ENCODE peak calls at places on chromosomes 12 and 14, in five cellular contexts. One of them, this sample, is unnamed.
A peak's percentile ranks its signal among the peaks of the same experiment; 100 is the strongest.

GRCh38 chr12:78802593-78802992 is 62.0 kb upstream of the SYT1 start:
- DNase-seq in PC-3: peak; percentile 90
- DNase-seq in mesenchymal stem cell: peak; percentile 20
- DNase-seq in mesendoderm: peak; percentile 24
- DNase-seq in HepG2: no peak
- DNase-seq in this sample: no peak

GRCh38 chr12:4866288-4866687 is 43.4 kb upstream of the KCNA1 start:
- DNase-seq in mesendoderm: no peak
- DNase-seq in mesenchymal stem cell: no peak
- DNase-seq in PC-3: no peak
- DNase-seq in HepG2: no peak
- DNase-seq in this sample: no peak

GRCh38 chr14:75306917-75307699 is 28.5 kb downstream of the FOS start:
- DNase-seq in PC-3: peak; percentile 57
- DNase-seq in HepG2: no peak
- DNase-seq in mesenchymal stem cell: peak; percentile 41
- DNase-seq in mesendoderm: peak; percentile 47
- DNase-seq in this sample: no peak

GRCh38 chr12:113700943-113701342 is 229.3 kb upstream of the LHX5 start:
- DNase-seq in HepG2: no peak
- DNase-seq in PC-3: peak; percentile 66
- DNase-seq in mesendoderm: peak; percentile 89
- DNase-seq in mesenchymal stem cell: no peak
- DNase-seq in this sample: no peak

GRCh38 chr12:1162083-1162760 is 171.2 kb downstream of the ERC1 start:
- DNase-seq in mesendoderm: no peak
- DNase-seq in PC-3: no peak
- DNase-seq in mesenchymal stem cell: no peak
- DNase-seq in HepG2: no peak
- DNase-seq in this sample: no peak

GRCh38 chr14:68342216-68342615 is 450.7 kb downstream of the ZFP36L1 start:
- DNase-seq in mesenchymal stem cell: no peak
- DNase-seq in mesendoderm: peak; percentile 94
- DNase-seq in HepG2: no peak
- DNase-seq in PC-3: no peak
- DNase-seq in this sample: no peak

GRCh38 chr12:25689996-25690501 is 137.0 kb upstream of the LMNTD1 start:
- DNase-seq in PC-3: no peak
- DNase-seq in HepG2: no peak
- DNase-seq in mesendoderm: no peak
- DNase-seq in mesenchymal stem cell: no peak
- DNase-seq in this sample: no peak

GRCh38 chr12:4143909-4144308 is 129.7 kb upstream of the CCND2 start:
- DNase-seq in mesenchymal stem cell: no peak
- DNase-seq in PC-3: peak; percentile 1
- DNase-seq in mesendoderm: peak; percentile 35
- DNase-seq in HepG2: peak; percentile 20
- DNase-seq in this sample: no peak

GRCh38 chr14:55133416-55133815 is 4.4 kb downstream of the LGALS3 start:
- DNase-seq in PC-3: no peak
- DNase-seq in mesendoderm: no peak
- DNase-seq in mesenchymal stem cell: peak; percentile 35
- DNase-seq in HepG2: no peak
- DNase-seq in this sample: no peak

GRCh38 chr14:85573406-85573805 is 43.5 kb downstream of the FLRT2 start:
- DNase-seq in PC-3: no peak
- DNase-seq in HepG2: no peak
- DNase-seq in mesendoderm: peak; percentile 45
- DNase-seq in mesenchymal stem cell: peak; percentile 23
- DNase-seq in this sample: no peak

GRCh38 chr14:101616202-101616601 is 54.9 kb downstream of the DIO3 start:
- DNase-seq in PC-3: no peak
- DNase-seq in HepG2: no peak
- DNase-seq in mesendoderm: no peak
- DNase-seq in mesenchymal stem cell: no peak
- DNase-seq in this sample: no peak

GRCh38 chr12:10016881-10017280 is 6.5 kb downstream of the CLEC12B start:
- DNase-seq in mesenchymal stem cell: no peak
- DNase-seq in HepG2: no peak
- DNase-seq in mesendoderm: no peak
- DNase-seq in PC-3: peak; percentile 54
- DNase-seq in this sample: no peak

GRCh38 chr12:57099062-57099714 is 10.3 kb downstream of the NAB2 start:
- DNase-seq in HepG2: no peak
- DNase-seq in mesenchymal stem cell: no peak
- DNase-seq in PC-3: peak; percentile 34
- DNase-seq in mesendoderm: no peak
- DNase-seq in this sample: no peak

GRCh38 chr12:78096909-78097597 is 266.4 kb downstream of the NAV3 start:
- DNase-seq in mesenchymal stem cell: peak; percentile 47
- DNase-seq in PC-3: no peak
- DNase-seq in HepG2: no peak
- DNase-seq in mesendoderm: no peak
- DNase-seq in this sample: no peak

GRCh38 chr14:74591394-74591793 is 20.6 kb downstream of the LTBP2 start:
- DNase-seq in PC-3: no peak
- DNase-seq in mesendoderm: no peak
- DNase-seq in mesenchymal stem cell: no peak
- DNase-seq in HepG2: no peak
- DNase-seq in this sample: no peak

GRCh38 chr12:60421741-60422140 is 825.9 kb downstream of the SLC16A7 start:
- DNase-seq in mesenchymal stem cell: no peak
- DNase-seq in HepG2: no peak
- DNase-seq in mesendoderm: no peak
- DNase-seq in PC-3: peak; percentile 17
- DNase-seq in this sample: no peak

GRCh38 chr14:26794731-26795130 is 196.9 kb upstream of the NOVA1 start:
- DNase-seq in PC-3: no peak
- DNase-seq in mesendoderm: no peak
- DNase-seq in mesenchymal stem cell: peak; percentile 27
- DNase-seq in HepG2: no peak
- DNase-seq in this sample: no peak

GRCh38 chr14:100610511-100611217 is 23.4 kb upstream of the BEGAIN start:
- DNase-seq in mesenchymal stem cell: no peak
- DNase-seq in PC-3: peak; percentile 70
- DNase-seq in HepG2: no peak
- DNase-seq in mesendoderm: no peak
- DNase-seq in this sample: no peak

GRCh38 chr12:130706885-130707570 is 9.1 kb downstream of the RIMBP2 start:
- DNase-seq in PC-3: no peak
- DNase-seq in mesenchymal stem cell: no peak
- DNase-seq in mesendoderm: no peak
- DNase-seq in HepG2: no peak
- DNase-seq in this sample: no peak

GRCh38 chr14:60151715-60152114 is 13.5 kb downstream of the DHRS7 start:
- DNase-seq in HepG2: no peak
- DNase-seq in mesenchymal stem cell: peak; percentile 95
- DNase-seq in mesendoderm: no peak
- DNase-seq in PC-3: peak; percentile 100
- DNase-seq in this sample: peak; percentile 64

GRCh38 chr12:109169676-109170075 is 53.3 kb downstream of the ACACB start:
- DNase-seq in PC-3: no peak
- DNase-seq in mesenchymal stem cell: peak; percentile 21
- DNase-seq in mesendoderm: no peak
- DNase-seq in HepG2: no peak
- DNase-seq in this sample: no peak

GRCh38 chr12:48119834-48120195 is 651 bp downstream of the PFKM start:
- DNase-seq in PC-3: no peak
- DNase-seq in mesendoderm: no peak
- DNase-seq in mesenchymal stem cell: peak; percentile 49
- DNase-seq in HepG2: no peak
- DNase-seq in this sample: no peak

GRCh38 chr12:89385965-89386537 is 33.8 kb upstream of the DUSP6 start:
- DNase-seq in mesenchymal stem cell: no peak
- DNase-seq in PC-3: no peak
- DNase-seq in mesendoderm: no peak
- DNase-seq in HepG2: peak; percentile 51
- DNase-seq in this sample: no peak

GRCh38 chr12:89384050-89384749 is 31.9 kb upstream of the DUSP6 start:
- DNase-seq in mesendoderm: peak; percentile 63
- DNase-seq in HepG2: peak; percentile 66
- DNase-seq in mesenchymal stem cell: peak; percentile 73
- DNase-seq in PC-3: peak; percentile 75
- DNase-seq in this sample: no peak

GRCh38 chr12:89382366-89382765 is 30.1 kb upstream of the DUSP6 start:
- DNase-seq in mesendoderm: no peak
- DNase-seq in mesenchymal stem cell: no peak
- DNase-seq in HepG2: no peak
- DNase-seq in PC-3: no peak
- DNase-seq in this sample: no peak

GRCh38 chr12:89383235-89384049 is 31.1 kb upstream of the DUSP6 start:
- DNase-seq in mesendoderm: no peak
- DNase-seq in HepG2: peak; percentile 89
- DNase-seq in PC-3: no peak
- DNase-seq in mesenchymal stem cell: peak; percentile 44
- DNase-seq in this sample: no peak

DNA sequence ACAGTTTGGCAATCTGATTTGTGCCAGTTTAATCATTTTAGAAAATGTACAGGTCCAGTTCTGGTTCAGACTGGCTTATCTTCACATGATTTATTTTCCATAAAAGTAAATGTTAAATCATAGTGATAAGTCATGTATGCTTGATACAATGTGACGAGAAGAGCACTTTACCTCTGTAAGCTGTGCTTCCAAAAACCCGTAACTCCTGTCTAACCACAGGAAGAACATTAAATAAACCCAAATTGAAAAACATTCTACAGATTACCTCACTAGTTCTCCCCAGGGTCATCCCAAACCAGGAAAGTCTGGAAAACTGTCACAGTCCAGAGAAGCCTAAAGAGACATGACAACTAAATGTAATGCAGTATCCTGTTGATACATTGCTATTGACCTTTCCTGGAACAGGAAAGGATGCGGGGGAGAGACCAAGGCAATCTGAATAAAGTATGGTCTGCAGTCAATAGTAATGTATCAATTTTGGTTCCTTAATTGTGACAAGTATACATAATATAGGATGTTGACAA is 32.5 kb upstream of the DUSP6 start:
- DNase-seq in mesendoderm: no peak
- DNase-seq in PC-3: peak; percentile 15
- DNase-seq in HepG2: no peak
- DNase-seq in mesenchymal stem cell: no peak
- DNase-seq in this sample: no peak
- H3K9ac ChIP-seq in mesendoderm: no peak overlapping the region
- H3K9ac ChIP-seq in PC-3: no peak overlapping the region
- H3K9ac ChIP-seq in HepG2: peak overlapping the region; percentile 57
- H3K9ac ChIP-seq in mesenchymal stem cell: peak overlapping the region; percentile 63
- H3K9ac ChIP-seq in this sample: no peak overlapping the region

DNA sequence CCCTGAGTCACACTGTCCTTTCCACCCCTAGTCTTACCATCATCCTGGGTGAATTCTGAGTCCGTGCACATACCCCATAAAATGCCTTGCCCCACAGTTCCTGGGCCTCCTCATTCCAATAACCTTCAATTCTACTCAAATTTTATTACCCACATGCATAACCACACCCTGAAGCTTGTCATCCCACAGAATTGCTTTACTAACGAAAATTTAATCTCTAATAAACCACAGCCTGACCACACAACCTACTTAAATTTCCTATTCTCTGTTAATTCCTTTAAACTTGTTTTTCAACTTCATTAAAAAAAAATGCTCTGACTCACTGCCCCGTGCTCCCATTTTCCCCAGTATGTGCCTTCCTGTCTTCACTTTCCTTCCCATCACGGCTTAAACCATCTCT is 205.9 kb downstream of the PHLDA1 start:
- DNase-seq in PC-3: peak; percentile 96
- DNase-seq in mesenchymal stem cell: peak; percentile 72
- DNase-seq in HepG2: no peak
- DNase-seq in mesendoderm: no peak
- DNase-seq in this sample: peak; percentile 64
- H3K9ac ChIP-seq in PC-3: peak overlapping the region; percentile 75
- H3K9ac ChIP-seq in mesenchymal stem cell: peak overlapping the region; percentile 82
- H3K9ac ChIP-seq in HepG2: no peak overlapping the region
- H3K9ac ChIP-seq in mesendoderm: no peak overlapping the region
- H3K9ac ChIP-seq in this sample: peak overlapping the region; percentile 72

GRCh38 chr12:2520722-2521246 is 274.0 kb upstream of the FKBP4 start:
- DNase-seq in HepG2: no peak
- DNase-seq in mesendoderm: no peak
- DNase-seq in PC-3: no peak
- DNase-seq in mesenchymal stem cell: no peak
- DNase-seq in this sample: no peak

GRCh38 chr12:2523881-2524561 is 270.7 kb upstream of the FKBP4 start:
- DNase-seq in HepG2: no peak
- DNase-seq in mesendoderm: no peak
- DNase-seq in PC-3: no peak
- DNase-seq in mesenchymal stem cell: no peak
- DNase-seq in this sample: no peak

GRCh38 chr12:2526371-2526770 is 268.4 kb upstream of the FKBP4 start:
- DNase-seq in mesendoderm: no peak
- DNase-seq in PC-3: no peak
- DNase-seq in mesenchymal stem cell: no peak
- DNase-seq in HepG2: no peak
- DNase-seq in this sample: no peak

GRCh38 chr12:2528001-2528400 is 266.8 kb upstream of the FKBP4 start:
- DNase-seq in mesenchymal stem cell: no peak
- DNase-seq in mesendoderm: no peak
- DNase-seq in PC-3: no peak
- DNase-seq in HepG2: no peak
- DNase-seq in this sample: no peak

GRCh38 chr12:2523317-2523716 is 271.5 kb upstream of the FKBP4 start:
- DNase-seq in mesenchymal stem cell: no peak
- DNase-seq in mesendoderm: no peak
- DNase-seq in HepG2: no peak
- DNase-seq in PC-3: no peak
- DNase-seq in this sample: no peak
- H3K9ac ChIP-seq in mesenchymal stem cell: no peak overlapping the region
- H3K9ac ChIP-seq in mesendoderm: no peak overlapping the region
- H3K9ac ChIP-seq in HepG2: no peak overlapping the region
- H3K9ac ChIP-seq in PC-3: no peak overlapping the region
- H3K9ac ChIP-seq in this sample: no peak overlapping the region

GRCh38 chr12:96047621-96048211 is 12.3 kb upstream of the LTA4H start:
- DNase-seq in PC-3: peak; percentile 97
- DNase-seq in mesendoderm: no peak
- DNase-seq in mesenchymal stem cell: peak; percentile 62
- DNase-seq in HepG2: peak; percentile 27
- DNase-seq in this sample: peak; percentile 94
- H3K9ac ChIP-seq in PC-3: peak overlapping the region; percentile 80
- H3K9ac ChIP-seq in mesendoderm: no peak overlapping the region
- H3K9ac ChIP-seq in mesenchymal stem cell: peak overlapping the region; percentile 8
- H3K9ac ChIP-seq in HepG2: no peak overlapping the region
- H3K9ac ChIP-seq in this sample: peak overlapping the region; percentile 16

DNA sequence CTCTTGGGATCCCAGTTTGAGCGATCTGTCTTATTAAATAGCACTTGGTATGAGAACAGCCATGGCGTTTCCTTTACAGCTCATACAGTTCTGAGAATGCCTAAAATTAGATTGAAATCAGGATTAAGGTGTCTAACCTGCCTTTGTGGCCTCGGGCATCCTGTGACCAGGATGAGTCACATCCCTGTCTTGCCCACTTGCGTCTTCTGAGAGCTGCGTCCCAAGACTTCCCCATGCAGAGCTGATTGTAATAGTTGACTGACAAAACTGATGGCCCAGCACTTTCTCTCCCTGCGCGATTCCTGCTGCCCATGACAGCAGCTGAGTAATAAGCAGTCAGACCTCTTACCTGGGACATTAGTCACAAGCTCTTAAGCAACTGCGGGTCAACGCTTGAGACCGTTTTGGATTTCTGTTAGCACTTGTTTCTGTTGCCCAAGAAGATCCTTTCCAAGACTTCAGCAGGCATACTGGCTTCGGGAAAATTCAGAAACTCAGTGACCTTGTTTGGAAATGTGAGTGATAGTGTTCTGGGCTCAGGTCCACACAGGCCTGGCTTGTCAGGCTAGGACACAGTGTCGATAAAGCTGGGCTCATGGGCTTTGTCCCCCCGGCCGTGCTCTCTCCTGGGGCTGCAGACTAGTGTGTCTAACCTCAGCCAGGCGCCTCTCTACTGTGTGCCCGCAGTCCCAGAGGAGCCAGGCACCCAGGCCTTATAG is 169.9 kb upstream of the HIF1A start:
- DNase-seq in mesenchymal stem cell: peak; percentile 91
- DNase-seq in PC-3: peak; percentile 100
- DNase-seq in HepG2: no peak
- DNase-seq in mesendoderm: peak; percentile 46
- DNase-seq in this sample: peak; percentile 96
- H3K9ac ChIP-seq in mesenchymal stem cell: peak overlapping the region; percentile 47
- H3K9ac ChIP-seq in PC-3: peak overlapping the region; percentile 90
- H3K9ac ChIP-seq in HepG2: no peak overlapping the region
- H3K9ac ChIP-seq in mesendoderm: no peak overlapping the region
- H3K9ac ChIP-seq in this sample: peak overlapping the region; percentile 62

This sample was measured in keratinocyte.